ENCODE peak calls at places on chromosomes 11 and 22, in five cellular contexts. T is nephron progenitor cell, S is astrocyte of the spinal cord, E is GM10248, L is endothelial cell. U is an unnamed sample.

GRCh38 chr11:88357323-88358039 is 19.9 kb upstream of the CTSC start:
- DNase-seq in T (no peak), S (peak), E (peak), L (no peak), U (no peak)

GRCh38 chr22:44439356-44440223 is 58.4 kb downstream of the RTL6 start:
- DNase-seq in T (no peak), S (no peak), E (no peak), L (no peak), U (no peak)

GRCh38 chr11:77089004-77089545 is 13.6 kb upstream of the OMP start:
- DNase-seq in T (no peak), S (no peak), E (no peak), L (no peak), U (no peak)

GRCh38 chr11:32154275-32154674 is 63.4 kb downstream of the RCN1 start:
- DNase-seq in T (no peak), S (peak), E (no peak), L (no peak), U (no peak)

GRCh38 chr11:70703141-70704052 is 305.1 kb downstream of the CTTN start:
- DNase-seq in T (peak), S (no peak), E (no peak), L (no peak), U (no peak)

GRCh38 chr11:83852012-83852411 is 565.8 kb upstream of the CCDC90B start:
- DNase-seq in T (no peak), S (no peak), E (no peak), L (no peak), U (no peak)

GRCh38 chr22:29359469-29359868 is 28.9 kb downstream of the AP1B1 start:
- DNase-seq in T (peak), S (peak), E (no peak), L (peak), U (no peak)

GRCh38 chr22:32416556-32417085 is 4.6 kb upstream of the RTCB start:
- DNase-seq in T (no peak), S (no peak), E (no peak), L (no peak), U (no peak)

GRCh38 chr11:67680701-67681472 is 6.5 kb upstream of the ALDH3B2 start:
- DNase-seq in T (no peak), S (no peak), E (no peak), L (no peak), U (no peak)

GRCh38 chr11:1129143-1129665 is 28.5 kb upstream of the MUC5AC start:
- DNase-seq in T (no peak), S (no peak), E (no peak), L (peak), U (peak)

GRCh38 chr11:12674936-12675696 is 895 bp downstream of the TEAD1 start:
- DNase-seq in T (peak), S (peak), E (no peak), L (peak), U (no peak)

GRCh38 chr11:75449776-75450175 is 16.8 kb upstream of the KLHL35 start:
- DNase-seq in T (no peak), S (no peak), E (no peak), L (no peak), U (no peak)

GRCh38 chr11:21295508-21295907 is 626.1 kb downstream of the NELL1 start:
- DNase-seq in T (no peak), S (no peak), E (no peak), L (no peak), U (no peak)

GRCh38 chr11:44014968-44015623 is 32.7 kb upstream of the ACCSL start:
- DNase-seq in T (no peak), S (no peak), E (no peak), L (no peak), U (no peak)

GRCh38 chr22:20549232-20549841 is 41.9 kb downstream of the MED15 start:
- DNase-seq in T (no peak), S (peak), E (no peak), L (no peak), U (no peak)

GRCh38 chr11:2459016-2459725 is 14.4 kb downstream of the KCNQ1 start:
- DNase-seq in T (no peak), S (no peak), E (no peak), L (no peak), U (no peak)

GRCh38 chr11:119432484-119433368 is 9.8 kb upstream of the THY1 start:
- DNase-seq in T (no peak), S (peak), E (no peak), L (no peak), U (no peak)

GRCh38 chr22:50207383-50208031 is 6.7 kb downstream of the SELENOO start:
- DNase-seq in T (no peak), S (no peak), E (no peak), L (no peak), U (no peak)

GRCh38 chr11:47617417-47617809 is 23.2 kb upstream of the C1QTNF4 start:
- DNase-seq in T (no peak), S (peak), E (no peak), L (no peak), U (no peak)

GRCh38 chr22:41576877-41577276 is 12.8 kb downstream of the PMM1 start:
- DNase-seq in T (peak), S (peak), E (peak), L (peak), U (no peak)

GRCh38 chr11:114284021-114284420 is 12.2 kb upstream of the NNMT start:
- DNase-seq in T (no peak), S (no peak), E (no peak), L (no peak), U (no peak)

GRCh38 chr11:34266090-34266912 is 91.5 kb downstream of the ABTB2 start:
- DNase-seq in T (peak), S (peak), E (no peak), L (no peak), U (no peak)

GRCh38 chr22:37033605-37034430 is 14.3 kb downstream of the MPST start:
- DNase-seq in T (no peak), S (no peak), E (no peak), L (no peak), U (no peak)

GRCh38 chr11:72836111-72836510 is 21.9 kb downstream of the ATG16L2 start:
- DNase-seq in T (no peak), S (no peak), E (no peak), L (no peak), U (no peak)

GRCh38 chr11:88301478-88302140 is 35.9 kb downstream of the CTSC start:
- DNase-seq in T (no peak), S (peak), E (peak), L (no peak), U (peak)

GRCh38 chr11:102171101-102171500 is 60.9 kb downstream of the YAP1 start:
- DNase-seq in T (no peak), S (peak), E (no peak), L (no peak), U (no peak)

GRCh38 chr11:12090061-12090572 is 20.3 kb upstream of the MICAL2 start:
- DNase-seq in T (no peak), S (no peak), E (no peak), L (no peak), U (no peak)

GRCh38 chr11:71154406-71154805 is 98.0 kb downstream of the SHANK2 start:
- DNase-seq in T (no peak), S (no peak), E (no peak), L (no peak), U (no peak)

GRCh38 chr22:37239336-37240239 is 4.5 kb downstream of the RAC2 start:
- DNase-seq in T (no peak), S (no peak), E (no peak), L (no peak), U (no peak)

GRCh38 chr11:44572431-44572830 is 7.0 kb downstream of the CD82 start:
- DNase-seq in T (no peak), S (no peak), E (no peak), L (no peak), U (no peak)

GRCh38 chr11:27860811-27861210 is 160.6 kb upstream of the BDNF start:
- DNase-seq in T (no peak), S (no peak), E (no peak), L (no peak), U (no peak)

DNA sequence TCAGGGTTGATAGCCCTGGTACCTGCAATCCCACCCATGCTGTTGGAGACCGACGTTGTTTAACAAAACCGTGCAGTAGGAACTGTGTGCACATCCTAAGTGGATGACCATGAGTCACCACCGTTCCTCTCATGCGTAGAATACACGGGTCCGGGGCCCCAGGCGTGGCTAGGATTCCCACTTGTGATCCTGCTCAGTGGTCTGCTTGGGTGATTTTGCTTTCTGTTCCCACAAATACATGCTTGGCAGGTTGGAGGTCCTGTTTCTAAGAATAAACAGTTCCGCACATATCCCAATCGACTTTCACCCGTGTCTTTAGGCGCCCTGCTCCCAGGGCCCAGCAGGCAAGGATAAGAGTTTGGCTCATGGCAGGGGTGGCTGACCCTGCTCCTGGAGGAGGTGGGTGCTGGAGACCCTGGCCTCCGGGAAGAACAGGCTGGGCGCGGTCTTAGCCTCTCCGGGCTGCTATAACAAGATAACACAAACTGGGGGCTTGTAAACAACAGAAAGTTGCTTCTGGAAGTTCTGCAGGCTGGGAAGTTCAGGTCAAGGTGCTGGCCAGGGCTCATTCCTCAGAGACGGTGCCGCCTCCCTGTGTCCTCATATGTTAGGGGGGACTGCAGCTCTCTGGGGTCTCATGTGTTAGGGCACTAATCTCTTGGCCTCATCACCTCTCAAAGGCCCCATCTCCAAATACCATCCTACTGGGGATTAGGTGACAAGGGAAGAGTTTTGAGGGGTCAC is 1028.3 kb downstream of the BRD1 start:
- DNase-seq in T (no peak), S (no peak), E (no peak), L (no peak), U (no peak)
- TF ChIP-seq CTCF in T (no peak), S (no peak), E (no peak), L (no peak), U (no peak)

DNA sequence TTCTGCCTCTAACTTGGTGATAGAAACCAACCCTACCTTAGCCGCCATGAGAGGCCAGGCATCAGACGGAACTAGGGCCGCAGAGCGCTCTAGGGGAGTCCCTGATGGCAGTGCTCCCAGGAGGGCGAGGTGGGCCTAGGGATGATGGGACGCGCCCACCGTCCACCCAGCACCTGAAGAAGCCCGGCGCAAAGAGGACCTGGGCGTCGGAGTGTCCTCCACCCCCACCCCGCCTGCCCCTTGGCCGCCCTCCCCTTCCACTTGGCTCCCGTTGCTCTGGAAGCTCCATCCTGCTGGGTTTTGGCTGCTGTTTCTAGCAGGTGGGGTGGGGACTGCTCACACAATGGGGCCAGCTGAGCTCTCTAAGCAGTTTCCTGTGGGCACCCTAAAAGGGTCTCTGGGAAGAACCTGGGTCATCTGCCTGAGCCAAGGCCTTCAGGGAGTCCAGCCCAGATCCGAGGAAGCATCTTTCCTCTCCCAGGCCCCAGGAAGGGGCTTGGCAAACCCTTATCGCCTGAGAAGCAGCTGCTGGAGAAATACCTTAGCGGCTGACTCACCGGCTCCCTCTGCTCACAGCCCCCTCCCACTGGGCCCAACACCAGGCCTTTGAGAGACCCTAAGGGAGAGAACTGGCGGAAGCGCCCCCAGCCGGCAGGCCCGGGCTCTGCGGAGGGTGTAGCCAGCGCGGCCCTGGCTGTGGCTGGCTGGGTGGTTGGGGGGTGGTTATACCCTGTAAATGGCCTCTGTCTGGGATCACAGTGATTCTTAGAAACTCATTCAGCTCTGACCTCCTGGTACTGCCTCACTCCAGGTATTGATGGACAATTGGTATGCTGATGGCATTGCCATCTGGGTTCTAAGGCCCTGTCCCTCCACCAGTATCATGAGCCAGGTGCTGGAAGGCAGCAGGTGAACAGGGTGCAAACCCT is 19.3 kb downstream of the CREB3L1 start:
- DNase-seq in T (peak), S (peak), E (no peak), L (peak), U (no peak)
- TF ChIP-seq CTCF in T (peak), S (peak), E (peak), L (peak), U (no peak)

GRCh38 chr11:41245704-41246398 is 213.6 kb downstream of the LRRC4C start:
- DNase-seq in T (no peak), S (no peak), E (no peak), L (no peak), U (no peak)
- TF ChIP-seq CTCF in T (no peak), S (no peak), E (no peak), L (no peak), U (no peak)

DNA sequence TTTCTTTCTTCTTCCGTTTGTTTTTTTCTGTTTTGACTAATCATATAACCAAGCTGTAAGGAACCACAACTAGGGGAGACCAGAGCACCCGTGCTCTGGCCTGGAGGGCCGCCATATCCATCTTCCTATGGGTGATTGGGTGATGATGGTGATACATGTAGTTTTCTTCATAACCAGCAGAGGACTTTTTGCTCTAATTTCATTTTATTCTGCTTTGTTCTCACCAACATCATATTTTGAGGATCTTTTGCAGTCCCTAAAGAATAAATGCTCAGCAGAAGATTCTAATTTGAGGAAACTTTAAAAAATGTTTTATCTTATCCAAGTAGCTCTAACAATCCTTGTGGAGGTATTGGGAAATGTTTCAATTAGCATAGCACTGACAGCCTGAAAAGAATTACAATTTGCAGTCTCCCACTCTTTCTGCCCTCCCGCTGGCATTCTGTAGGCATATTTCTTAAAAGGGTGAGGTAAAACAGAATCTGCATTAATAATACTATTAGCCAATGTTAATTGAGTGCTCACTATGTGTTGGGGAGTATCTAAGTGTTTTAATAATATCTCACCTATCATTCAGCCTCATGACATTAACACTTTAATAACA is 544.0 kb downstream of the NTM start:
- DNase-seq in T (no peak), S (peak), E (no peak), L (no peak), U (no peak)
- TF ChIP-seq CTCF in T (no peak), S (peak), E (no peak), L (peak), U (no peak)

U was measured in natural killer cell.